ENCODE peak calls at places on chromosome 21, in ten cellular contexts. One of them, this sample, is unnamed.

GRCh38 chr21:34882719-34883131 is 166.4 kb downstream of the RUNX1 start:
- DNase-seq in upper lobe of right lung: no peak
- DNase-seq in left ventricle myocardium inferior: no peak
- DNase-seq in stimulated activated CD4-positive, alpha-beta T cell treated with anti-CD3 and anti-CD28 coated beads, Interleukin-12 subunit alpha, Interleukin-12 subunit beta, amount 100 ng/mL, for 4 hours: no peak
- DNase-seq in AG09319: no peak
- DNase-seq in ureter: no peak
- DNase-seq in lower lobe of right lung: no peak
- DNase-seq in A549: no peak
- DNase-seq in left kidney: no peak
- DNase-seq in nephron progenitor cell: no peak
- DNase-seq in this sample: no peak

GRCh38 chr21:25370311-25370744 is 237.0 kb downstream of the MRPL39 start:
- DNase-seq in lower lobe of right lung: no peak
- DNase-seq in ureter: no peak
- DNase-seq in upper lobe of right lung: no peak
- DNase-seq in left kidney: no peak
- DNase-seq in A549: no peak
- DNase-seq in stimulated activated CD4-positive, alpha-beta T cell treated with anti-CD3 and anti-CD28 coated beads, Interleukin-12 subunit alpha, Interleukin-12 subunit beta, amount 100 ng/mL, for 4 hours: no peak
- DNase-seq in left ventricle myocardium inferior: no peak
- DNase-seq in nephron progenitor cell: no peak
- DNase-seq in AG09319: peak; percentile 71
- DNase-seq in this sample: no peak

GRCh38 chr21:41877901-41878830 is 978 bp downstream of the PRDM15 start:
- DNase-seq in upper lobe of right lung: peak; percentile 78
- DNase-seq in left kidney: peak; percentile 73
- DNase-seq in stimulated activated CD4-positive, alpha-beta T cell treated with anti-CD3 and anti-CD28 coated beads, Interleukin-12 subunit alpha, Interleukin-12 subunit beta, amount 100 ng/mL, for 4 hours: peak; percentile 39
- DNase-seq in nephron progenitor cell: no peak
- DNase-seq in ureter: no peak
- DNase-seq in AG09319: peak; percentile 8
- DNase-seq in lower lobe of right lung: peak; percentile 63
- DNase-seq in A549: no peak
- DNase-seq in left ventricle myocardium inferior: no peak
- DNase-seq in this sample: no peak

GRCh38 chr21:31772674-31773555 is 41.0 kb upstream of the SCAF4 start:
- DNase-seq in lower lobe of right lung: no peak
- DNase-seq in AG09319: no peak
- DNase-seq in nephron progenitor cell: no peak
- DNase-seq in stimulated activated CD4-positive, alpha-beta T cell treated with anti-CD3 and anti-CD28 coated beads, Interleukin-12 subunit alpha, Interleukin-12 subunit beta, amount 100 ng/mL, for 4 hours: no peak
- DNase-seq in left ventricle myocardium inferior: no peak
- DNase-seq in ureter: no peak
- DNase-seq in left kidney: no peak
- DNase-seq in upper lobe of right lung: no peak
- DNase-seq in A549: no peak
- DNase-seq in this sample: no peak

GRCh38 chr21:40947713-40948112 is 100.8 kb upstream of the DSCAM start:
- DNase-seq in ureter: no peak
- DNase-seq in upper lobe of right lung: no peak
- DNase-seq in A549: no peak
- DNase-seq in nephron progenitor cell: no peak
- DNase-seq in left kidney: no peak
- DNase-seq in left ventricle myocardium inferior: no peak
- DNase-seq in lower lobe of right lung: no peak
- DNase-seq in AG09319: no peak
- DNase-seq in stimulated activated CD4-positive, alpha-beta T cell treated with anti-CD3 and anti-CD28 coated beads, Interleukin-12 subunit alpha, Interleukin-12 subunit beta, amount 100 ng/mL, for 4 hours: no peak
- DNase-seq in this sample: no peak

GRCh38 chr21:37700641-37701202 is 215.5 kb downstream of the KCNJ6 start:
- DNase-seq in left kidney: peak; percentile 88
- DNase-seq in lower lobe of right lung: no peak
- DNase-seq in nephron progenitor cell: peak; percentile 67
- DNase-seq in A549: peak; percentile 63
- DNase-seq in AG09319: peak; percentile 36
- DNase-seq in ureter: no peak
- DNase-seq in upper lobe of right lung: no peak
- DNase-seq in left ventricle myocardium inferior: no peak
- DNase-seq in stimulated activated CD4-positive, alpha-beta T cell treated with anti-CD3 and anti-CD28 coated beads, Interleukin-12 subunit alpha, Interleukin-12 subunit beta, amount 100 ng/mL, for 4 hours: no peak
- DNase-seq in this sample: peak; percentile 50

GRCh38 chr21:42405064-42406059 is 1.7 kb downstream of the UBASH3A start:
- DNase-seq in upper lobe of right lung: peak; percentile 41
- DNase-seq in lower lobe of right lung: no peak
- DNase-seq in AG09319: no peak
- DNase-seq in A549: no peak
- DNase-seq in ureter: no peak
- DNase-seq in left kidney: no peak
- DNase-seq in left ventricle myocardium inferior: no peak
- DNase-seq in stimulated activated CD4-positive, alpha-beta T cell treated with anti-CD3 and anti-CD28 coated beads, Interleukin-12 subunit alpha, Interleukin-12 subunit beta, amount 100 ng/mL, for 4 hours: no peak
- DNase-seq in nephron progenitor cell: no peak
- DNase-seq in this sample: no peak

GRCh38 chr21:34799092-34799491 is 130.3 kb downstream of the CLIC6 start:
- DNase-seq in lower lobe of right lung: no peak
- DNase-seq in left kidney: no peak
- DNase-seq in left ventricle myocardium inferior: no peak
- DNase-seq in upper lobe of right lung: peak; percentile 62
- DNase-seq in nephron progenitor cell: no peak
- DNase-seq in AG09319: no peak
- DNase-seq in ureter: no peak
- DNase-seq in stimulated activated CD4-positive, alpha-beta T cell treated with anti-CD3 and anti-CD28 coated beads, Interleukin-12 subunit alpha, Interleukin-12 subunit beta, amount 100 ng/mL, for 4 hours: no peak
- DNase-seq in A549: no peak
- DNase-seq in this sample: no peak

GRCh38 chr21:42219606-42220137 is 732 bp downstream of the ABCG1 start:
- DNase-seq in nephron progenitor cell: peak; percentile 57
- DNase-seq in left ventricle myocardium inferior: peak; percentile 28
- DNase-seq in ureter: no peak
- DNase-seq in AG09319: no peak
- DNase-seq in stimulated activated CD4-positive, alpha-beta T cell treated with anti-CD3 and anti-CD28 coated beads, Interleukin-12 subunit alpha, Interleukin-12 subunit beta, amount 100 ng/mL, for 4 hours: no peak
- DNase-seq in upper lobe of right lung: peak; percentile 78
- DNase-seq in lower lobe of right lung: peak; percentile 69
- DNase-seq in left kidney: peak; percentile 72
- DNase-seq in A549: no peak
- DNase-seq in this sample: no peak

GRCh38 chr21:26753822-26754221 is 91.4 kb downstream of the ADAMTS1 start:
- DNase-seq in nephron progenitor cell: no peak
- DNase-seq in AG09319: no peak
- DNase-seq in left kidney: no peak
- DNase-seq in left ventricle myocardium inferior: no peak
- DNase-seq in A549: no peak
- DNase-seq in stimulated activated CD4-positive, alpha-beta T cell treated with anti-CD3 and anti-CD28 coated beads, Interleukin-12 subunit alpha, Interleukin-12 subunit beta, amount 100 ng/mL, for 4 hours: no peak
- DNase-seq in upper lobe of right lung: no peak
- DNase-seq in lower lobe of right lung: no peak
- DNase-seq in ureter: no peak
- DNase-seq in this sample: no peak

GRCh38 chr21:45818276-45818903 is 163.2 kb upstream of the COL6A1 start:
- DNase-seq in left ventricle myocardium inferior: no peak
- DNase-seq in AG09319: peak; percentile 29
- DNase-seq in left kidney: no peak
- DNase-seq in ureter: peak; percentile 34
- DNase-seq in lower lobe of right lung: no peak
- DNase-seq in nephron progenitor cell: no peak
- DNase-seq in stimulated activated CD4-positive, alpha-beta T cell treated with anti-CD3 and anti-CD28 coated beads, Interleukin-12 subunit alpha, Interleukin-12 subunit beta, amount 100 ng/mL, for 4 hours: no peak
- DNase-seq in upper lobe of right lung: no peak
- DNase-seq in A549: peak; percentile 13
- DNase-seq in this sample: no peak

GRCh38 chr21:46322351-46323226 is 1.1 kb downstream of the C21orf58 start:
- DNase-seq in stimulated activated CD4-positive, alpha-beta T cell treated with anti-CD3 and anti-CD28 coated beads, Interleukin-12 subunit alpha, Interleukin-12 subunit beta, amount 100 ng/mL, for 4 hours: peak; percentile 9
- DNase-seq in left kidney: peak; percentile 64
- DNase-seq in AG09319: no peak
- DNase-seq in nephron progenitor cell: peak; percentile 37
- DNase-seq in A549: no peak
- DNase-seq in lower lobe of right lung: no peak
- DNase-seq in ureter: no peak
- DNase-seq in upper lobe of right lung: no peak
- DNase-seq in left ventricle myocardium inferior: no peak
- DNase-seq in this sample: no peak

GRCh38 chr21:10463156-10463555 is 58.2 kb upstream of the TPTE start:
- DNase-seq in left ventricle myocardium inferior: no peak
- DNase-seq in nephron progenitor cell: no peak
- DNase-seq in AG09319: no peak
- DNase-seq in left kidney: no peak
- DNase-seq in upper lobe of right lung: no peak
- DNase-seq in lower lobe of right lung: no peak
- DNase-seq in stimulated activated CD4-positive, alpha-beta T cell treated with anti-CD3 and anti-CD28 coated beads, Interleukin-12 subunit alpha, Interleukin-12 subunit beta, amount 100 ng/mL, for 4 hours: no peak
- DNase-seq in A549: no peak
- DNase-seq in ureter: no peak
- DNase-seq in this sample: no peak

GRCh38 chr21:35705888-35706287 is 354.4 kb downstream of the SETD4 start:
- DNase-seq in nephron progenitor cell: no peak
- DNase-seq in upper lobe of right lung: no peak
- DNase-seq in lower lobe of right lung: no peak
- DNase-seq in ureter: no peak
- DNase-seq in stimulated activated CD4-positive, alpha-beta T cell treated with anti-CD3 and anti-CD28 coated beads, Interleukin-12 subunit alpha, Interleukin-12 subunit beta, amount 100 ng/mL, for 4 hours: no peak
- DNase-seq in left kidney: no peak
- DNase-seq in A549: no peak
- DNase-seq in left ventricle myocardium inferior: no peak
- DNase-seq in AG09319: no peak
- DNase-seq in this sample: no peak

GRCh38 chr21:38793926-38794713 is 11.6 kb upstream of the ETS2 start:
- DNase-seq in A549: no peak
- DNase-seq in left ventricle myocardium inferior: no peak
- DNase-seq in lower lobe of right lung: no peak
- DNase-seq in stimulated activated CD4-positive, alpha-beta T cell treated with anti-CD3 and anti-CD28 coated beads, Interleukin-12 subunit alpha, Interleukin-12 subunit beta, amount 100 ng/mL, for 4 hours: no peak
- DNase-seq in left kidney: no peak
- DNase-seq in AG09319: no peak
- DNase-seq in nephron progenitor cell: no peak
- DNase-seq in upper lobe of right lung: no peak
- DNase-seq in ureter: no peak
- DNase-seq in this sample: no peak

GRCh38 chr21:37787456-37787855 is 128.8 kb downstream of the KCNJ6 start:
- DNase-seq in left ventricle myocardium inferior: no peak
- DNase-seq in lower lobe of right lung: no peak
- DNase-seq in A549: peak; percentile 5
- DNase-seq in nephron progenitor cell: no peak
- DNase-seq in left kidney: no peak
- DNase-seq in stimulated activated CD4-positive, alpha-beta T cell treated with anti-CD3 and anti-CD28 coated beads, Interleukin-12 subunit alpha, Interleukin-12 subunit beta, amount 100 ng/mL, for 4 hours: no peak
- DNase-seq in upper lobe of right lung: no peak
- DNase-seq in AG09319: peak; percentile 34
- DNase-seq in ureter: no peak
- DNase-seq in this sample: no peak

GRCh38 chr21:30882907-30883597 is 1.7 kb upstream of the KRTAP11-1 start:
- DNase-seq in upper lobe of right lung: no peak
- DNase-seq in A549: no peak
- DNase-seq in AG09319: no peak
- DNase-seq in nephron progenitor cell: no peak
- DNase-seq in lower lobe of right lung: no peak
- DNase-seq in stimulated activated CD4-positive, alpha-beta T cell treated with anti-CD3 and anti-CD28 coated beads, Interleukin-12 subunit alpha, Interleukin-12 subunit beta, amount 100 ng/mL, for 4 hours: no peak
- DNase-seq in left kidney: no peak
- DNase-seq in ureter: no peak
- DNase-seq in left ventricle myocardium inferior: no peak
- DNase-seq in this sample: no peak

GRCh38 chr21:35976929-35977328 is 83.4 kb downstream of the SETD4 start:
- DNase-seq in A549: no peak
- DNase-seq in AG09319: no peak
- DNase-seq in ureter: no peak
- DNase-seq in lower lobe of right lung: no peak
- DNase-seq in upper lobe of right lung: no peak
- DNase-seq in stimulated activated CD4-positive, alpha-beta T cell treated with anti-CD3 and anti-CD28 coated beads, Interleukin-12 subunit alpha, Interleukin-12 subunit beta, amount 100 ng/mL, for 4 hours: no peak
- DNase-seq in left kidney: no peak
- DNase-seq in left ventricle myocardium inferior: no peak
- DNase-seq in nephron progenitor cell: no peak
- DNase-seq in this sample: no peak

GRCh38 chr21:42833859-42834729 is 45.2 kb downstream of the WDR4 start:
- DNase-seq in left ventricle myocardium inferior: no peak
- DNase-seq in left kidney: no peak
- DNase-seq in lower lobe of right lung: no peak
- DNase-seq in nephron progenitor cell: no peak
- DNase-seq in stimulated activated CD4-positive, alpha-beta T cell treated with anti-CD3 and anti-CD28 coated beads, Interleukin-12 subunit alpha, Interleukin-12 subunit beta, amount 100 ng/mL, for 4 hours: no peak
- DNase-seq in upper lobe of right lung: peak; percentile 55
- DNase-seq in A549: no peak
- DNase-seq in ureter: no peak
- DNase-seq in AG09319: no peak
- DNase-seq in this sample: no peak

GRCh38 chr21:18705971-18706370 is 302.4 kb upstream of the TMPRSS15 start:
- DNase-seq in left ventricle myocardium inferior: no peak
- DNase-seq in ureter: no peak
- DNase-seq in upper lobe of right lung: no peak
- DNase-seq in stimulated activated CD4-positive, alpha-beta T cell treated with anti-CD3 and anti-CD28 coated beads, Interleukin-12 subunit alpha, Interleukin-12 subunit beta, amount 100 ng/mL, for 4 hours: no peak
- DNase-seq in A549: no peak
- DNase-seq in lower lobe of right lung: no peak
- DNase-seq in nephron progenitor cell: no peak
- DNase-seq in AG09319: no peak
- DNase-seq in left kidney: no peak
- DNase-seq in this sample: no peak

This sample was measured in NCI-H1417 treated with DMSO at 0.1 percent for 48 hours.